ENCODE peak calls at places on chromosomes 6 and 20, in five cellular contexts. E is GM12878, I is B cell, D is AG08395, T is mucosa of descending colon. V is an unnamed sample.

GRCh38 chr20:62928246-62928939 is 2.1 kb upstream of the DIDO1 start:
- DNase-seq in T (no peak), E (no peak), I (no peak), D (peak; percentile 13), V (no peak)

GRCh38 chr20:61815176-61815575 is 250.5 kb downstream of the TAF4 start:
- DNase-seq in T (peak; percentile 14), E (no peak), D (no peak), I (no peak), V (no peak)

GRCh38 chr6:142222022-142222421 is 75.0 kb downstream of the VTA1 start:
- DNase-seq in T (no peak), D (no peak), E (no peak), I (no peak), V (no peak)

GRCh38 chr6:39218868-39219567 is 10.3 kb downstream of the KCNK5 start:
- DNase-seq in E (no peak), D (no peak), T (no peak), I (no peak), V (no peak)

GRCh38 chr20:18678599-18678998 is 90.7 kb downstream of the DTD1 start:
- DNase-seq in E (no peak), T (no peak), D (no peak), I (peak; percentile 24), V (no peak)

GRCh38 chr6:149015224-149015876 is 268.5 kb downstream of the UST start:
- DNase-seq in T (no peak), I (no peak), E (no peak), D (peak; percentile 15), V (no peak)

GRCh38 chr6:44271406-44271723 is 1.1 kb downstream of the TMEM151B start:
- DNase-seq in I (no peak), T (no peak), D (no peak), E (no peak), V (no peak)

GRCh38 chr6:100176321-100176950 is 182.4 kb upstream of the MCHR2 start:
- DNase-seq in T (no peak), D (peak; percentile 31), I (no peak), E (no peak), V (no peak)

GRCh38 chr6:5278047-5278446 is 16.7 kb downstream of the FARS2 start:
- DNase-seq in T (no peak), I (no peak), E (peak; percentile 60), D (no peak), V (no peak)